ENCODE peak calls at places on chromosomes 12 and 14, in four cellular contexts. One of them, this sample, is unnamed.

GRCh38 chr12:131677699-131678098 is 33.2 kb upstream of the SFSWAP start:
- DNase-seq in psoas muscle: no peak
- DNase-seq in heart left ventricle: no peak
- DNase-seq in keratinocyte: no peak
- DNase-seq in this sample: no peak

GRCh38 chr12:3945671-3946070 is 72.5 kb upstream of the PARP11 start:
- DNase-seq in psoas muscle: no peak
- DNase-seq in heart left ventricle: no peak
- DNase-seq in keratinocyte: no peak
- DNase-seq in this sample: no peak

GRCh38 chr12:122473543-122474323 is 27.0 kb downstream of the ZCCHC8 start:
- DNase-seq in psoas muscle: no peak
- DNase-seq in heart left ventricle: peak; percentile 15
- DNase-seq in keratinocyte: no peak
- DNase-seq in this sample: no peak

GRCh38 chr12:108381793-108382436 is 42.8 kb upstream of the CMKLR1 start:
- DNase-seq in psoas muscle: no peak
- DNase-seq in heart left ventricle: no peak
- DNase-seq in keratinocyte: no peak
- DNase-seq in this sample: no peak

GRCh38 chr14:22200977-22201605 is 387.9 kb downstream of the DAD1 start:
- DNase-seq in psoas muscle: no peak
- DNase-seq in heart left ventricle: no peak
- DNase-seq in keratinocyte: no peak
- DNase-seq in this sample: no peak

GRCh38 chr12:28507055-28507454 is 316.8 kb downstream of the CCDC91 start:
- DNase-seq in psoas muscle: no peak
- DNase-seq in heart left ventricle: no peak
- DNase-seq in keratinocyte: no peak
- DNase-seq in this sample: no peak

GRCh38 chr12:104709692-104710435 is 248.2 kb downstream of the SLC41A2 start:
- DNase-seq in psoas muscle: no peak
- DNase-seq in heart left ventricle: no peak
- DNase-seq in keratinocyte: no peak
- DNase-seq in this sample: no peak

GRCh38 chr12:75759842-75760260 is 248.4 kb upstream of the KRR1 start:
- DNase-seq in psoas muscle: no peak
- DNase-seq in heart left ventricle: no peak
- DNase-seq in keratinocyte: peak; percentile 67
- DNase-seq in this sample: no peak

GRCh38 chr14:63470877-63471565 is 72.2 kb downstream of the PPP2R5E start:
- DNase-seq in psoas muscle: no peak
- DNase-seq in heart left ventricle: no peak
- DNase-seq in keratinocyte: peak; percentile 19
- DNase-seq in this sample: no peak

GRCh38 chr12:42589465-42590323 is at the start of gene PRICKLE1:
- DNase-seq in psoas muscle: peak; percentile 72
- DNase-seq in heart left ventricle: peak; percentile 43
- DNase-seq in keratinocyte: no peak
- DNase-seq in this sample: peak; percentile 54

GRCh38 chr12:57637364-57637763 is 4.4 kb upstream of the B4GALNT1 start:
- DNase-seq in psoas muscle: no peak
- DNase-seq in heart left ventricle: no peak
- DNase-seq in keratinocyte: no peak
- DNase-seq in this sample: no peak

GRCh38 chr14:60796434-60796833 is 61.9 kb downstream of the MNAT1 start:
- DNase-seq in psoas muscle: no peak
- DNase-seq in heart left ventricle: no peak
- DNase-seq in keratinocyte: no peak
- DNase-seq in this sample: no peak

GRCh38 chr12:57896437-57897201 is 44.7 kb upstream of the ATP23 start:
- DNase-seq in psoas muscle: peak; percentile 85
- DNase-seq in heart left ventricle: peak; percentile 88
- DNase-seq in keratinocyte: no peak
- DNase-seq in this sample: peak; percentile 78

GRCh38 chr14:69344171-69344570 is 53.9 kb downstream of the ERH start:
- DNase-seq in psoas muscle: no peak
- DNase-seq in heart left ventricle: no peak
- DNase-seq in keratinocyte: no peak
- DNase-seq in this sample: no peak

GRCh38 chr12:47534695-47535094 is 171.1 kb downstream of the RPAP3 start:
- DNase-seq in psoas muscle: no peak
- DNase-seq in heart left ventricle: no peak
- DNase-seq in keratinocyte: no peak
- DNase-seq in this sample: no peak

GRCh38 chr12:115312901-115313300 is 628.9 kb upstream of the TBX3 start:
- DNase-seq in psoas muscle: no peak
- DNase-seq in heart left ventricle: no peak
- DNase-seq in keratinocyte: no peak
- DNase-seq in this sample: no peak

GRCh38 chr12:6095269-6095668 is 29.2 kb downstream of the VWF start:
- DNase-seq in psoas muscle: no peak
- DNase-seq in heart left ventricle: no peak
- DNase-seq in keratinocyte: no peak
- DNase-seq in this sample: no peak

GRCh38 chr14:37595809-37596595 is 573 bp downstream of the TTC6 start:
- DNase-seq in psoas muscle: no peak
- DNase-seq in heart left ventricle: no peak
- DNase-seq in keratinocyte: peak; percentile 46
- DNase-seq in this sample: peak; percentile 86

GRCh38 chr12:113467154-113467513 is 4.5 kb downstream of the LHX5 start:
- DNase-seq in psoas muscle: no peak
- DNase-seq in heart left ventricle: no peak
- DNase-seq in keratinocyte: no peak
- DNase-seq in this sample: no peak

GRCh38 chr12:19867970-19868369 is 428.7 kb downstream of the AEBP2 start:
- DNase-seq in psoas muscle: no peak
- DNase-seq in heart left ventricle: no peak
- DNase-seq in keratinocyte: no peak
- DNase-seq in this sample: no peak

GRCh38 chr12:15589328-15590032 is 199.7 kb downstream of the EPS8 start:
- DNase-seq in psoas muscle: no peak
- DNase-seq in heart left ventricle: no peak
- DNase-seq in keratinocyte: no peak
- DNase-seq in this sample: no peak

GRCh38 chr12:15592934-15593333 is 196.3 kb downstream of the EPS8 start:
- DNase-seq in psoas muscle: no peak
- DNase-seq in heart left ventricle: no peak
- DNase-seq in keratinocyte: no peak
- DNase-seq in this sample: no peak

GRCh38 chr12:15591811-15592210 is 197.4 kb downstream of the EPS8 start:
- DNase-seq in psoas muscle: no peak
- DNase-seq in heart left ventricle: peak; percentile 32
- DNase-seq in keratinocyte: no peak
- DNase-seq in this sample: no peak

GRCh38 chr12:15584366-15585041 is 204.7 kb downstream of the EPS8 start:
- DNase-seq in psoas muscle: no peak
- DNase-seq in heart left ventricle: no peak
- DNase-seq in keratinocyte: no peak
- DNase-seq in this sample: no peak

GRCh38 chr12:15590180-15590826 is 198.9 kb downstream of the EPS8 start:
- DNase-seq in psoas muscle: peak; percentile 49
- DNase-seq in heart left ventricle: peak; percentile 34
- DNase-seq in keratinocyte: no peak
- DNase-seq in this sample: no peak
- H3K4me3 ChIP-seq in psoas muscle: peak overlapping the region; percentile 43
- H3K4me3 ChIP-seq in heart left ventricle: peak overlapping the region; percentile 25
- H3K4me3 ChIP-seq in keratinocyte: peak overlapping the region; percentile 72
- H3K4me3 ChIP-seq in this sample: peak overlapping the region; percentile 35

GRCh38 chr12:2039034-2039433 is 13.8 kb upstream of the CACNA1C start:
- DNase-seq in psoas muscle: no peak
- DNase-seq in heart left ventricle: no peak
- DNase-seq in keratinocyte: no peak
- DNase-seq in this sample: no peak
- TF ChIP-seq CTCF in psoas muscle: no peak
- TF ChIP-seq CTCF in heart left ventricle: no peak
- TF ChIP-seq CTCF in keratinocyte: no peak
- TF ChIP-seq CTCF in this sample: no peak

GRCh38 chr14:92626041-92626440 is 112.5 kb downstream of the RIN3 start:
- DNase-seq in psoas muscle: no peak
- DNase-seq in heart left ventricle: no peak
- DNase-seq in keratinocyte: no peak
- DNase-seq in this sample: no peak
- H3K4me3 ChIP-seq in psoas muscle: no peak overlapping the region
- H3K4me3 ChIP-seq in heart left ventricle: no peak overlapping the region
- H3K4me3 ChIP-seq in keratinocyte: no peak overlapping the region
- H3K4me3 ChIP-seq in this sample: no peak overlapping the region

GRCh38 chr12:44497044-44497443 is 379.1 kb downstream of the NELL2 start:
- DNase-seq in psoas muscle: no peak
- DNase-seq in heart left ventricle: no peak
- DNase-seq in keratinocyte: no peak
- DNase-seq in this sample: no peak
- TF ChIP-seq CTCF in psoas muscle: no peak
- TF ChIP-seq CTCF in heart left ventricle: no peak
- TF ChIP-seq CTCF in keratinocyte: no peak
- TF ChIP-seq CTCF in this sample: no peak

GRCh38 chr14:57870686-57871457 is 5.0 kb upstream of the SLC35F4 start:
- DNase-seq in psoas muscle: no peak
- DNase-seq in heart left ventricle: no peak
- DNase-seq in keratinocyte: no peak
- DNase-seq in this sample: no peak
- H3K4me3 ChIP-seq in psoas muscle: no peak overlapping the region
- H3K4me3 ChIP-seq in heart left ventricle: no peak overlapping the region
- H3K4me3 ChIP-seq in keratinocyte: no peak overlapping the region
- H3K4me3 ChIP-seq in this sample: no peak overlapping the region

DNA sequence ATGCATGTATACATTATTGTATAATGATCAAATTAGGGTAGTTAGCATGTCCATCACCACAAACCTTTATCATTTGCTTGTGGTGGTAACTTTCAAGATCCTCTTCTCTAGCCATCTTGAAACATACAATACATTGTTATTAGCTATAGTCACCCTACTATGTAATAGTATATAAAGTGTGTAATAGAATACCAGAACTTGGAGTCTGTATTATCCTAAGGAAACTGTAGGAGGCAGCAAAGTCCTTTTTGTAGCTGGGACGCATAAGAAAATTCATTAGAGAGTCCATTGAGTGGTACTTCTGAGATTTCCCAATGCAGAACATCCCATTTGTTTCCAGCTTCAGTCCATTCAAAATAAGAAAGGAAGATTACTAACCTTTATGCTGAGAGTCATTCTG is 325.9 kb upstream of the LRFN5 start:
- DNase-seq in psoas muscle: no peak
- DNase-seq in heart left ventricle: no peak
- DNase-seq in keratinocyte: no peak
- DNase-seq in this sample: no peak
- TF ChIP-seq CTCF in psoas muscle: no peak
- TF ChIP-seq CTCF in heart left ventricle: peak; percentile 8
- TF ChIP-seq CTCF in keratinocyte: no peak
- TF ChIP-seq CTCF in this sample: peak; percentile 15

DNA sequence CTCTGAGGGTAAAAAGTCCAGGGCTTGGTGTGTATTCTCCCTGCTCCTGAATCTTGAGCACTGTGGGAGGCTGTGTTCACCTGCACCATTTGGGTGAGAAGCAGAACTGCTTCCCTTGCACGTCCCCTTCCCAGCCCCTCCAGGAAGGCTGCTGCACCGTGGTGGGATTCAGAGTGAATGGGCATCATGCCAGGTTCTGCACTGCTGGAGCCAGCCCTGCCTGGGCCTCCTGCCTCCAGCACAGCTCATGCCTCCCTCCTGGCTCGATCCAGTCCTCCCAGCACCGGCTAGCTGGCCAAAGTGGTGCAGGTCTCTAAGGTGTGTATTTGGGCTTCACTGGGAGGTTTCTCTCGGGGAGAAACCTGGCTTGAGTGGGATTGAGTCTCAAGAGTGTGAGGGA is 54.9 kb downstream of the ANKRD9 start:
- DNase-seq in psoas muscle: no peak
- DNase-seq in heart left ventricle: no peak
- DNase-seq in keratinocyte: no peak
- DNase-seq in this sample: no peak
- H3K4me3 ChIP-seq in psoas muscle: no peak overlapping the region
- H3K4me3 ChIP-seq in heart left ventricle: no peak overlapping the region
- H3K4me3 ChIP-seq in keratinocyte: no peak overlapping the region
- H3K4me3 ChIP-seq in this sample: no peak overlapping the region

DNA sequence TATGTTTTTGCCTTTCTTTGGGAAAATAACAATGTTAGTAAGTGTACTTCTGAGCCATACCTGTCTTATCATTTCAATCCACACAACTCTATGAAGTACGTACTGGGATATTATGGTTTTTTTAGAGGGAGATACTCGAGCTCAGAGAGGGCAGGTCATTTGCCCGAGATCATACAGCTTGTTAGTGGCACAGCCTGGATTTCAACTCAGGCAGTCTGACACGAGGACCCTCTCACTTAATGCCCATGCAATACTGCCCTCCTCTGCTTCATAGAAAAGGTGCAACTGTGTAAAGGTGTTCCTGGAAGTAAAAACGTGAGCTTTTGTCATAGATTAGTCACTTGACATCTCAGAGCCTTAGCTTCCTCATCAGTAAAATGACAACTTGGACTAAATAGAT is 128.0 kb downstream of the NDUFA12 start:
- DNase-seq in psoas muscle: no peak
- DNase-seq in heart left ventricle: no peak
- DNase-seq in keratinocyte: peak; percentile 7
- DNase-seq in this sample: no peak
- TF ChIP-seq CTCF in psoas muscle: peak; percentile 21
- TF ChIP-seq CTCF in heart left ventricle: no peak
- TF ChIP-seq CTCF in keratinocyte: peak; percentile 59
- TF ChIP-seq CTCF in this sample: no peak